ENCODE peak calls at places on chromosome 12, in five cellular contexts. One of them, this sample, is unnamed.

GRCh38 chr12:28051516-28052456 is 79.3 kb upstream of the PTHLH start:
- DNase-seq in uterus: no peak
- DNase-seq in heart right ventricle: no peak
- DNase-seq in A549: no peak
- DNase-seq in pancreas: no peak
- DNase-seq in this sample: no peak

GRCh38 chr12:62799126-62799736 is 135.7 kb downstream of the PPM1H start:
- DNase-seq in A549: peak; percentile 60
- DNase-seq in uterus: peak; percentile 47
- DNase-seq in heart right ventricle: peak; percentile 72
- DNase-seq in pancreas: peak; percentile 26
- DNase-seq in this sample: peak; percentile 71

GRCh38 chr12:114799574-114800487 is 115.9 kb upstream of the TBX3 start:
- DNase-seq in A549: no peak
- DNase-seq in uterus: no peak
- DNase-seq in pancreas: peak; percentile 70
- DNase-seq in heart right ventricle: peak; percentile 80
- DNase-seq in this sample: peak; percentile 60

GRCh38 chr12:106498056-106498455 is 84.7 kb upstream of the RFX4 start:
- DNase-seq in pancreas: no peak
- DNase-seq in uterus: no peak
- DNase-seq in heart right ventricle: no peak
- DNase-seq in A549: no peak
- DNase-seq in this sample: no peak

GRCh38 chr12:47889040-47889439 is 15.8 kb downstream of the VDR start:
- DNase-seq in uterus: no peak
- DNase-seq in pancreas: no peak
- DNase-seq in A549: no peak
- DNase-seq in heart right ventricle: no peak
- DNase-seq in this sample: no peak

GRCh38 chr12:123763093-123763492 is 992 bp downstream of the DNAH10 start:
- DNase-seq in A549: no peak
- DNase-seq in uterus: no peak
- DNase-seq in pancreas: no peak
- DNase-seq in heart right ventricle: no peak
- DNase-seq in this sample: no peak

GRCh38 chr12:93766802-93767523 is 89.8 kb downstream of the CRADD start:
- DNase-seq in pancreas: no peak
- DNase-seq in A549: peak; percentile 53
- DNase-seq in heart right ventricle: peak; percentile 69
- DNase-seq in uterus: no peak
- DNase-seq in this sample: no peak

GRCh38 chr12:2682301-2683282 is 112.2 kb upstream of the FKBP4 start:
- DNase-seq in heart right ventricle: no peak
- DNase-seq in uterus: peak; percentile 29
- DNase-seq in pancreas: no peak
- DNase-seq in A549: peak; percentile 19
- DNase-seq in this sample: peak; percentile 40

GRCh38 chr12:20370001-20370381 is 1.7 kb downstream of the PDE3A start:
- DNase-seq in A549: peak; percentile 6
- DNase-seq in heart right ventricle: peak; percentile 55
- DNase-seq in pancreas: peak; percentile 5
- DNase-seq in uterus: peak; percentile 32
- DNase-seq in this sample: peak; percentile 66

GRCh38 chr12:95808146-95808545 is 17.6 kb upstream of the NTN4 start:
- DNase-seq in heart right ventricle: no peak
- DNase-seq in pancreas: no peak
- DNase-seq in uterus: no peak
- DNase-seq in A549: no peak
- DNase-seq in this sample: no peak

GRCh38 chr12:49870501-49871262 is 27.8 kb upstream of the BCDIN3D start:
- DNase-seq in uterus: no peak
- DNase-seq in pancreas: no peak
- DNase-seq in A549: no peak
- DNase-seq in heart right ventricle: no peak
- DNase-seq in this sample: peak; percentile 51

GRCh38 chr12:113269257-113269943 is 48.1 kb downstream of the TPCN1 start:
- DNase-seq in heart right ventricle: no peak
- DNase-seq in pancreas: no peak
- DNase-seq in uterus: no peak
- DNase-seq in A549: no peak
- DNase-seq in this sample: no peak

GRCh38 chr12:108299516-108299915 is 39.6 kb downstream of the CMKLR1 start:
- DNase-seq in pancreas: no peak
- DNase-seq in A549: no peak
- DNase-seq in heart right ventricle: no peak
- DNase-seq in uterus: no peak
- DNase-seq in this sample: no peak

GRCh38 chr12:20264608-20265114 is 103.7 kb upstream of the PDE3A start:
- DNase-seq in heart right ventricle: no peak
- DNase-seq in uterus: no peak
- DNase-seq in A549: no peak
- DNase-seq in pancreas: no peak
- DNase-seq in this sample: no peak

GRCh38 chr12:19200261-19200660 is 70.7 kb downstream of the PLEKHA5 start:
- DNase-seq in uterus: no peak
- DNase-seq in A549: no peak
- DNase-seq in pancreas: no peak
- DNase-seq in heart right ventricle: no peak
- DNase-seq in this sample: no peak

GRCh38 chr12:88552672-88553079 is 27.6 kb downstream of the KITLG start:
- DNase-seq in heart right ventricle: no peak
- DNase-seq in A549: peak; percentile 7
- DNase-seq in pancreas: no peak
- DNase-seq in uterus: no peak
- DNase-seq in this sample: no peak

GRCh38 chr12:41893491-41893890 is 251.2 kb downstream of the GXYLT1 start:
- DNase-seq in heart right ventricle: no peak
- DNase-seq in A549: no peak
- DNase-seq in uterus: no peak
- DNase-seq in pancreas: no peak
- DNase-seq in this sample: no peak

GRCh38 chr12:50806176-50806575 is 36.5 kb upstream of the TMPRSS12 start:
- DNase-seq in pancreas: no peak
- DNase-seq in uterus: no peak
- DNase-seq in heart right ventricle: no peak
- DNase-seq in A549: no peak
- DNase-seq in this sample: no peak

GRCh38 chr12:57129311-57130288 is 1.3 kb downstream of the LRP1 start:
- DNase-seq in uterus: peak; percentile 71
- DNase-seq in heart right ventricle: no peak
- DNase-seq in pancreas: no peak
- DNase-seq in A549: no peak
- DNase-seq in this sample: peak; percentile 89

GRCh38 chr12:8647968-8648367 is 14.7 kb downstream of the MFAP5 start:
- DNase-seq in A549: no peak
- DNase-seq in uterus: no peak
- DNase-seq in pancreas: no peak
- DNase-seq in heart right ventricle: no peak
- DNase-seq in this sample: peak; percentile 1

DNA sequence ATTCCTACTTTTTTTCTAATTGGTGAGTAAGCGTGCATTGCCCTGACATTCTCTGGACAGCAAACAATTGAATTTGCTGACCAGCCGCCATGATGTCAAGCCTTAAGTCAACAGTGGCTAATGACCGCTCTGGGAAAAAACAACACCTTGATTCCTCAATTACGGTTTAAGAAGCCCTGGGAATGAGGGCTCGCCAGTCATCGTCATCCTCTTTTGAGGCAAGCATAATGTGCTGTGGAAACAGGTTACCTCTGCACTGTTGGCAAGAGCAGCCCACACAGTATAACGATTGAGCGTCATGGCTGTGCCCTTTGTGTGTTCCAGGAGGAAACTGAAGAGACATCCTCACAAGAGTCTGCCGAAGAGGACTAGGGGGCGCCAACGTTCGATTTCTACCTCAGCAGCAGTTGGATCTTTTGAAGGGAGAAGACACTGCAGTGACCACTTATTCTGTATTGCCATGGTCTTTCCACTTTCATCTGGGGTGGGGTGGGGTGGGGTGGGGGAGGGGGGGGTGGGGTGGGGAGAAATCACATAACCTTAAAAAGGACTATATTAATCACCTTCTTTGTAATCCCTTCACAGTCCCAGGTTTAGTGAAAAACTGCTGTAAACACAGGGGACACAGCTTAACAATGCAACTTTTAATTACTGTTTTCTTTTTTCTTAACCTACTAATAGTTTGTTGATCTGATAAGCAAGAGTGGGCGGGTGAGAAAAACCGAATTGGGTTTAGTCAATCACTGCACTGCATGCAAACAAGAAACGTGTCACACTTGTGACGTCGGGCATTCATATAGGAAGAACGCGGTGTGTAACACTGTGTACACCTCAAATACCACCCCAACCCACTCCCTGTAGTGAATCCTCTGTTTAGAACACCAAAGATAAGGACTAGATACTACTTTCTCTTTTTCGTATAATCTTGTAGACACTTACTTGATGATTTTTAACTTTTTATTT is 138.9 kb downstream of the HMGA2 start:
- DNase-seq in heart right ventricle: no peak
- DNase-seq in A549: no peak
- DNase-seq in pancreas: no peak
- DNase-seq in uterus: no peak
- DNase-seq in this sample: no peak
- TF ChIP-seq CTCF in heart right ventricle: no peak
- TF ChIP-seq CTCF in A549: peak; percentile 21
- TF ChIP-seq CTCF in pancreas: no peak
- TF ChIP-seq CTCF in uterus: no peak
- TF ChIP-seq CTCF in this sample: no peak

GRCh38 chr12:110566993-110567392 is 16.1 kb downstream of the PPTC7 start:
- DNase-seq in pancreas: no peak
- DNase-seq in heart right ventricle: no peak
- DNase-seq in uterus: no peak
- DNase-seq in A549: no peak
- DNase-seq in this sample: no peak
- H3K4me1 ChIP-seq in pancreas: peaks cover 42% of the 10 kb centered on the region
- H3K4me1 ChIP-seq in heart right ventricle: peaks cover 19% of the 10 kb centered on the region
- H3K4me1 ChIP-seq in uterus: peaks cover 5% of the 10 kb centered on the region
- H3K4me1 ChIP-seq in A549: peaks cover 45% of the 10 kb centered on the region
- H3K4me1 ChIP-seq in this sample: no peaks in the 10 kb centered on the region

GRCh38 chr12:92419201-92419600 is 273.6 kb upstream of the BTG1 start:
- DNase-seq in A549: no peak
- DNase-seq in heart right ventricle: no peak
- DNase-seq in pancreas: peak; percentile 51
- DNase-seq in uterus: no peak
- DNase-seq in this sample: no peak

GRCh38 chr12:92424338-92424737 is 278.5 kb upstream of the PLEKHG7 start:
- DNase-seq in pancreas: no peak
- DNase-seq in heart right ventricle: no peak
- DNase-seq in A549: no peak
- DNase-seq in uterus: no peak
- DNase-seq in this sample: no peak

GRCh38 chr12:92425152-92425551 is 277.6 kb upstream of the PLEKHG7 start:
- DNase-seq in uterus: no peak
- DNase-seq in A549: no peak
- DNase-seq in heart right ventricle: no peak
- DNase-seq in pancreas: no peak
- DNase-seq in this sample: no peak

GRCh38 chr12:92421042-92421441 is 275.4 kb upstream of the BTG1 start:
- DNase-seq in heart right ventricle: no peak
- DNase-seq in pancreas: no peak
- DNase-seq in A549: no peak
- DNase-seq in uterus: no peak
- DNase-seq in this sample: no peak

GRCh38 chr12:92421701-92422100 is 276.1 kb upstream of the BTG1 start:
- DNase-seq in uterus: no peak
- DNase-seq in heart right ventricle: no peak
- DNase-seq in A549: no peak
- DNase-seq in pancreas: no peak
- DNase-seq in this sample: no peak
- H3K27ac ChIP-seq in uterus: no peak overlapping the region
- H3K27ac ChIP-seq in heart right ventricle: no peak overlapping the region
- H3K27ac ChIP-seq in A549: peak overlapping the region; percentile 65
- H3K27ac ChIP-seq in pancreas: no peak overlapping the region
- H3K27ac ChIP-seq in this sample: no peak overlapping the region

DNA sequence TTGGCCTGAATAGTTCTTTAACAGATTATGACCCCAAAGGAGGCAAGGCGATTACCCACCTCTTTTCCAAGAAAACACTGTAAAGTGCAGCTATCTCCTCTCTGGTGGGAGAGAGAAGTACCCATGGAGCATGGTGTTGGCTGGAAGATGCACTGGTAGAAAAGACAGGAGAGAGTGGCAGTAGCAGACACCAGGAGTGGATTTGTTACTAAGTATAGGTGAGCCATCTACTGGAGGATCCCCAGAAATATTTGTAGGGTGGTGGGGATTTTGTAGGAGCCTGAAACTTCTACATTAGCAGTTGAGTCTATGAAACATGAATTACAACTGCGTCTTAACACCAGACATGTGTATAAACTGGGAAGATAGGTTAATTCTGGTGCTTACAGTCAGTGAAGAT is 148.0 kb downstream of the SLC38A4 start:
- DNase-seq in A549: peak; percentile 33
- DNase-seq in uterus: no peak
- DNase-seq in pancreas: no peak
- DNase-seq in heart right ventricle: no peak
- DNase-seq in this sample: no peak
- TF ChIP-seq CTCF in A549: peak; percentile 76
- TF ChIP-seq CTCF in uterus: peak; percentile 53
- TF ChIP-seq CTCF in pancreas: no peak
- TF ChIP-seq CTCF in heart right ventricle: no peak
- TF ChIP-seq CTCF in this sample: peak; percentile 52

DNA sequence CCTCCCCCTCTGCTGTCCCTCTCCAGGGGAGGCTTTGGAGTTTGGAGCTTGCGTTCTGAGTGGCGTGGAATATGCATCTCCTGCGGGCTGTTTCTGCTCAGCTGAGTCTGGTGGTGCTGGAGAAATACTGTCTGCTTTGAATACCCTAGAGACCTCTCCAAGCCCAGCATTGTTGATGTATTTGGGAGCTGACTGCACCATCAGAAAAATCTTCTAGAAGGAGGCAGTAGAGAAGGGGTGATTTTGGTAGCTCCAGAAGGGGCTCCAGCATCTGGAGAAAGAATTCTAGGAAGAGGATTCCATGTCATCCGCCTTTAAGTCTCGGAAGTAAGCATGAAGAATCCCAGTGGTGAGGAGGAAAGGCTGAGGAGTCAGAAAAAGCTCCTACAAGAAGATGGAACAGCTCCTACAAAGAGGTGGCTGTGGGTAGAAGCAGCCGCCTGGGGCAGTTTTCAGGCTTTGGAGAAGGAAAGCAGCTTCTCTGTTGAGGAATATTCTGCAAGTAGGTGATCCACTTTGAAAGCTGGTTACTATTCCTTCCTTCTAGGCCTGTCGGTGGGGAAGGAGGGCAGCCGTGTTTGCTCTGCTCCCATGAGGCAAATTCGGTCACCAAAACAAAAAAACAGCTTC is 9.7 kb downstream of the MLXIP start:
- DNase-seq in heart right ventricle: no peak
- DNase-seq in A549: no peak
- DNase-seq in uterus: no peak
- DNase-seq in pancreas: no peak
- DNase-seq in this sample: no peak
- H3K4me1 ChIP-seq in heart right ventricle: peaks cover 70% of the 10 kb centered on the region
- H3K4me1 ChIP-seq in A549: peaks cover 58% of the 10 kb centered on the region
- H3K4me1 ChIP-seq in uterus: peaks cover 22% of the 10 kb centered on the region
- H3K4me1 ChIP-seq in pancreas: peaks cover 43% of the 10 kb centered on the region
- H3K4me1 ChIP-seq in this sample: peaks cover 93% of the 10 kb centered on the region